ENCODE peak calls at places on chromosomes 16 and 17, in nine cellular contexts. M is prostate gland, J is GM23338, F is HCT116, Q is stomach, X is breast epithelium, S is GM12892, H is H1, R is spleen. T is an unnamed sample.

GRCh38 chr17:5488752-5489151 is 2.4 kb downstream of the MIS12 start:
- DNase-seq in R (no peak), M (peak; percentile 46), J (no peak), Q (no peak), X (no peak), S (no peak), F (no peak), H (no peak), T (no peak)

GRCh38 chr17:3927628-3928010 is 11.4 kb upstream of the P2RX1 start:
- DNase-seq in J (no peak), R (no peak), S (no peak), M (no peak), Q (no peak), H (no peak), F (no peak), X (no peak), T (no peak)

GRCh38 chr16:22641030-22641671 is 130.5 kb downstream of the NPIPB5 start:
- DNase-seq in Q (no peak), F (peak; percentile 3), S (no peak), J (peak; percentile 82), H (no peak), R (no peak), M (no peak), X (no peak), T (no peak)

GRCh38 chr17:37089998-37090397 is 141.2 kb downstream of the AATF start:
- DNase-seq in R (no peak), S (no peak), F (no peak), J (no peak), X (no peak), M (no peak), Q (no peak), H (no peak), T (no peak)

GRCh38 chr17:76506408-76507328 is 5.4 kb upstream of the RHBDF2 start:
- DNase-seq in H (peak; percentile 56), Q (peak; percentile 90), M (peak; percentile 75), S (no peak), R (peak; percentile 96), J (peak; percentile 91), F (peak; percentile 60), X (peak; percentile 90), T (no peak)

GRCh38 chr16:20023190-20023589 is 50.5 kb downstream of the GPR139 start:
- DNase-seq in Q (no peak), M (no peak), S (no peak), R (no peak), J (peak; percentile 70), X (no peak), F (no peak), H (no peak), T (no peak)

GRCh38 chr17:77884967-77885641 is 73.4 kb upstream of the TNRC6C start:
- DNase-seq in Q (no peak), H (no peak), R (peak; percentile 58), X (no peak), S (no peak), M (no peak), J (no peak), F (no peak), T (no peak)

GRCh38 chr17:44655983-44656700 is at the start of gene MEIOC:
- DNase-seq in J (peak; percentile 94), M (no peak), Q (no peak), S (peak; percentile 27), R (no peak), F (no peak), X (no peak), H (peak; percentile 61), T (peak; percentile 75)

GRCh38 chr16:74076568-74076967 is 220.0 kb upstream of the PSMD7 start:
- DNase-seq in H (no peak), F (no peak), M (no peak), J (peak; percentile 15), S (no peak), R (no peak), Q (no peak), X (no peak), T (no peak)

GRCh38 chr16:74075393-74075792 is 221.2 kb upstream of the PSMD7 start:
- DNase-seq in R (no peak), F (no peak), J (no peak), M (no peak), S (no peak), Q (no peak), H (no peak), X (no peak), T (no peak)

GRCh38 chr16:74083582-74083981 is 213.0 kb upstream of the PSMD7 start:
- DNase-seq in F (no peak), J (no peak), H (no peak), M (no peak), Q (no peak), X (no peak), S (no peak), R (no peak), T (no peak)

GRCh38 chr16:74073471-74073870 is 223.1 kb upstream of the PSMD7 start:
- DNase-seq in H (no peak), Q (no peak), M (no peak), X (no peak), S (no peak), J (no peak), R (no peak), F (no peak), T (no peak)

DNA sequence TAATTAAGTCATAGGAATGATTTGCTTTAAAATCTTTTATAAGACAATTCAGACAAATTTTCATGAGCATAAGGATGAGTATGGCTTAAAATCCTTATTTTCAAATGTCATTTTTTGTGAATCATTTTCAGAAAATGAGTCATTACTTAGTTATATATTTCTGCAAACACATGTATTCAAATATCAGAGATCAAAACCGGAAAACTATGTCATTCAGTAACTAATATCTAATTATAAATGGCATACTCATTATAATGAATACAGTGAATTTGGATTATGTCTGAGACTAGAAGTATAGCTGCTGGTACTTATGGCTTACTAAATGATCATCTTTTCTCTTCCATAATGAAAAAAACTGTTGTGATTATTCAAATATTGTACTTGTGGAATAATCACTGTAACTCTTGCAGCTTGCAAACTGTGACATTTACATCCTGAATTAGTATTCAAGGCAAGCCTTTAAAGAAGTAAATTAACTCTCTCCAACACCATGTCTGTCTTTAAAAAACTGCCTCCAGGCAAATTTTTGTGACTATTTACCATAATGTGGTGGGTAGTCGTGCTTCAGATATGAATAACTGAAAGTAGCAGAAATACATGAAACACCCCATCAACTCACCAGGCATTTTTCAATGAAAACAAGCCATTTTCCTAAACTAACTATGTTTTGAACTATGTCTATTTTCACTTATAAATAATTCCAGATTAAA is 217.6 kb upstream of the PSMD7 start:
- DNase-seq in Q (no peak), H (no peak), F (no peak), J (no peak), X (no peak), S (no peak), R (no peak), M (no peak), T (no peak)
- TF ChIP-seq POLR2AphosphoS5 in Q (no peak), H (no peak), F (no peak), J (no peak), X (no peak), S (no peak), R (no peak), M (no peak), T (no peak)

GRCh38 chr16:56610017-56610608 is 1.7 kb downstream of the MT2A start:
- DNase-seq in H (no peak), Q (peak; percentile 47), M (peak; percentile 49), R (peak; percentile 80), J (no peak), F (peak; percentile 75), S (no peak), X (no peak), T (no peak)

GRCh38 chr16:56610609-56611111 is 2.3 kb downstream of the MT2A start:
- DNase-seq in X (no peak), R (no peak), M (no peak), H (no peak), Q (no peak), S (no peak), F (no peak), J (no peak), T (no peak)

GRCh38 chr16:56608043-56608875 is at the start of gene MT2A:
- DNase-seq in S (peak; percentile 95), X (peak; percentile 94), J (peak; percentile 93), F (peak; percentile 95), Q (peak; percentile 97), M (peak; percentile 95), R (peak; percentile 99), H (no peak), T (peak; percentile 98)

GRCh38 chr16:56608876-56609462 is 585 bp downstream of the MT2A start:
- DNase-seq in R (no peak), H (no peak), X (no peak), S (no peak), Q (no peak), F (no peak), M (no peak), J (no peak), T (no peak)

GRCh38 chr16:56609463-56609921 is 1.1 kb downstream of the MT2A start:
- DNase-seq in R (peak; percentile 84), Q (peak; percentile 81), S (peak; percentile 46), H (no peak), X (no peak), F (peak; percentile 41), J (no peak), M (peak; percentile 72), T (no peak)
- TF ChIP-seq POLR2AphosphoS5 in R (peak; percentile 85), Q (peak; percentile 83), S (no peak), H (no peak), X (no peak), F (peak; percentile 83), J (no peak), M (peak; percentile 41), T (peak; percentile 93)

DNA sequence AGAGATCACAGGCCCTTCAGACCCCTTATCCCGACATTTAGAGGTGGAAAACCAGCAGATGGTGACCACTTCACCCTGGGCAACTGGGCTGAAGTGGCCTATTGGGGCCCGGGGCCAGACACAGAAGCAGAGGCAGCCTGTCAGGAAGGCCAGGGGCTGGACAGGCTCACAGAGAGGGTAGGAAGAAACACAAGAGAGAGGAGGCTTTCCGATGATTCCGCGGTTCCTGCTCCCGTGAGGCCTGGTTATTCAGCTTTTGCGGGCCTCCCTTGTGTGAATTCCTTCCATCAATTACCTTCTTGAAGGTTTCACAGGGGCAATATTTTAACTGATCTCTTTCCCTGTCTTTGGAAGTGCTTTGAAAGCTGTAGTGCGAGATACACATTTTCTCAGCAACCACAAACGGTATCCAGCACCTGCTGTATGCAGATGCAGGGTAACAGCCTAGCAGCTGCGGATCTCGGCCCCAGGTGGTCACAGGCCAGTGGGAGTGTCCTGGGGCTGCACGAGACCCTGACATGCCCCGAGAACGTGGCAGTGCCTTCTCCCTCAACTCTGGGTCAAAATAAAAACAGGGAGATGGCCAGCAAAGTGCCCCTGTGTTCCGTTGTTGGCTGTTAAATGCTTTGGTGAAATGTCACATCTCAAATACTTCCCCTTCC is 11.6 kb upstream of the CMIP start:
- DNase-seq in X (no peak), Q (no peak), H (no peak), F (no peak), R (no peak), S (no peak), M (no peak), J (peak; percentile 54), T (no peak)
- TF ChIP-seq POLR2AphosphoS5 in X (no peak), Q (no peak), H (no peak), F (no peak), R (no peak), S (no peak), M (no peak), J (no peak), T (no peak)

DNA sequence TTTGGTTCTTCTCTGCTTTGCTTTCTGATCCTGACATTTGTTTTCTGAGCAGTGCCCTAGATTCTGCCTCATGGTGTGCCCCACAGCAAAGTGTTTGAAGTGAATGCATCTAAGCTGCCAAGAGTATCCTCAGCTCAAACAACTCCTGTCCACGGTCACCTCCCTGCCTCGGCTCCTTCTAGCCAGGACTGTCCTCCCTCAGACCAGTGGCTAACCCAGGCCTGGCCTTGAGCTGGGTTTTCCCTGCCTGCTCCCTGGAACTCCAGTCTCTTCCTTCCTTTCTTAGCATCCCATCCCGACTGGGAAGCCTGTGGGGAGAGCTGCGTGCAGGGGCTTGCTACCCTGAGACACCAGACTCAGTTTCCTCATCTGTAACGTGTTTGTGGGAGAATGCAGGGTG is 256.5 kb downstream of the GSG1L start:
- DNase-seq in J (no peak), R (no peak), H (no peak), F (no peak), S (no peak), X (no peak), M (no peak), Q (no peak), T (no peak)
- TF ChIP-seq POLR2AphosphoS5 in J (no peak), R (no peak), H (no peak), F (no peak), S (no peak), X (no peak), M (no peak), Q (no peak), T (no peak)

T was measured in upper lobe of left lung.